ENCODE peak calls at places on chromosomes 12 and 14, in ten cellular contexts. Y is AG09309, D is activated B cell treated with CpG ODN at 0.5 μM for 24 hours, H is omental fat pad, P is NAMALWA, Q is ACHN, L is fibroblast of pulmonary artery, Z is neural progenitor cell, W is neural crest cell, A is choroid plexus epithelial cell. R is an unnamed sample.

GRCh38 chr14:72962829-72963312 is 36.6 kb downstream of the DCAF4 start:
- DNase-seq in A (peak), D (no peak), Z (peak), P (no peak), Y (peak), H (no peak), L (peak), Q (peak), W (no peak), R (peak)

GRCh38 chr12:3049596-3050314 is 27.4 kb upstream of the TSPAN9 start:
- DNase-seq in Y (no peak), D (no peak), L (no peak), W (no peak), Z (no peak), P (peak), A (no peak), Q (peak), H (no peak), R (no peak)

GRCh38 chr12:132429932-132430643 is 59.9 kb upstream of the FBRSL1 start:
- DNase-seq in Q (peak), Z (peak), Y (no peak), W (no peak), P (peak), D (peak), A (peak), L (no peak), H (no peak), R (peak)

GRCh38 chr14:80577599-80577998 is 363.9 kb downstream of the CEP128 start:
- DNase-seq in W (no peak), A (no peak), L (no peak), Q (no peak), H (no peak), Y (no peak), P (no peak), Z (no peak), D (no peak), R (no peak)

GRCh38 chr12:65634626-65635331 is 189.5 kb upstream of the HMGA2 start:
- DNase-seq in W (no peak), Q (peak), L (peak), Z (no peak), P (no peak), Y (no peak), D (no peak), A (peak), H (no peak), R (no peak)

GRCh38 chr12:125143491-125143890 is 78.3 kb downstream of the AACS start:
- DNase-seq in A (peak), H (no peak), W (no peak), Z (no peak), P (no peak), D (no peak), Q (no peak), Y (no peak), L (peak), R (no peak)

GRCh38 chr12:128820723-128821432 is 2.9 kb downstream of the SLC15A4 start:
- DNase-seq in A (peak), W (no peak), P (peak), H (no peak), Z (no peak), D (peak), L (no peak), Q (no peak), Y (no peak), R (no peak)

GRCh38 chr14:93788557-93789365 is 476 bp upstream of the PRIMA1 start:
- DNase-seq in A (no peak), Z (peak), Y (no peak), Q (peak), H (no peak), L (no peak), W (peak), D (no peak), P (no peak), R (peak)

GRCh38 chr14:73896521-73896920 is 9.9 kb downstream of the ZNF410 start:
- DNase-seq in Z (no peak), D (no peak), Y (no peak), Q (no peak), L (peak), H (no peak), P (no peak), A (peak), W (no peak), R (no peak)

GRCh38 chr12:120353556-120354317 is 15.2 kb downstream of the MSI1 start:
- DNase-seq in Q (no peak), H (no peak), Z (no peak), W (no peak), Y (no peak), D (no peak), P (no peak), A (no peak), L (no peak), R (no peak)

GRCh38 chr12:14272954-14273910 is 92.2 kb upstream of the ATF7IP start:
- DNase-seq in A (peak), D (no peak), Y (no peak), Z (no peak), Q (no peak), L (no peak), W (no peak), P (no peak), H (no peak), R (peak)

GRCh38 chr12:75101805-75102204 is 107.8 kb downstream of the KCNC2 start:
- DNase-seq in H (no peak), Q (no peak), A (no peak), P (no peak), D (no peak), L (no peak), Z (no peak), Y (no peak), W (no peak), R (no peak)

GRCh38 chr12:65492997-65493892 is 214.8 kb downstream of the MSRB3 start:
- DNase-seq in Z (no peak), P (no peak), A (no peak), W (no peak), Q (no peak), L (no peak), H (no peak), D (no peak), Y (no peak), R (no peak)

GRCh38 chr14:92534863-92535654 is 21.5 kb downstream of the RIN3 start:
- DNase-seq in Z (no peak), P (no peak), Q (no peak), Y (no peak), A (no peak), H (no peak), W (no peak), D (no peak), L (no peak), R (no peak)

GRCh38 chr12:31228811-31229792 is 96.8 kb downstream of the SINHCAF start:
- DNase-seq in A (no peak), W (no peak), H (no peak), L (no peak), D (no peak), Y (no peak), Z (no peak), P (no peak), Q (peak), R (no peak)

GRCh38 chr14:30872602-30873001 is 1.8 kb upstream of the COCH start:
- DNase-seq in D (no peak), Z (peak), Y (no peak), H (no peak), A (no peak), W (no peak), L (no peak), P (no peak), Q (no peak), R (no peak)

GRCh38 chr12:109255377-109255776 is 53.7 kb downstream of the FOXN4 start:
- DNase-seq in L (peak), Z (peak), D (no peak), W (no peak), P (peak), H (no peak), Y (no peak), Q (peak), A (peak), R (no peak)

GRCh38 chr12:26370098-26370497 is 174.7 kb downstream of the SSPN start:
- DNase-seq in H (no peak), Z (no peak), P (no peak), L (no peak), Q (peak), A (no peak), D (no peak), W (no peak), Y (no peak), R (no peak)

GRCh38 chr12:93135286-93136239 is 206.5 kb upstream of the EEA1 start:
- DNase-seq in L (no peak), P (no peak), W (no peak), Q (no peak), A (peak), D (no peak), Z (no peak), Y (no peak), H (no peak), R (peak)

GRCh38 chr14:23564876-23565275 is 2.7 kb downstream of the AP1G2 start:
- DNase-seq in W (no peak), Q (no peak), Y (no peak), D (no peak), L (no peak), A (no peak), P (no peak), H (no peak), Z (no peak), R (no peak)

GRCh38 chr14:48323655-48324054 is 648.2 kb upstream of the MDGA2 start:
- DNase-seq in L (peak), P (no peak), Q (no peak), H (no peak), W (no peak), Y (no peak), D (no peak), A (no peak), Z (no peak), R (no peak)

GRCh38 chr12:80154261-80154660 is 54.9 kb downstream of the OTOGL start:
- DNase-seq in D (no peak), A (peak), Y (no peak), P (no peak), W (no peak), H (no peak), Q (no peak), L (peak), Z (no peak), R (no peak)

GRCh38 chr12:630656-631632 is 32.3 kb downstream of the NINJ2 start:
- DNase-seq in L (no peak), Z (peak), P (peak), W (no peak), Y (no peak), Q (no peak), A (no peak), H (no peak), D (peak), R (no peak)

GRCh38 chr12:126369487-126370463 is 1304.5 kb downstream of the AACS start:
- DNase-seq in D (no peak), Z (no peak), P (no peak), A (peak), Q (peak), H (no peak), W (no peak), L (peak), Y (peak), R (no peak)

GRCh38 chr12:101480849-101481248 is 5.7 kb downstream of the SPIC start:
- DNase-seq in Y (no peak), H (no peak), L (no peak), D (no peak), A (no peak), Z (no peak), W (no peak), P (no peak), Q (no peak), R (no peak)

GRCh38 chr12:6285063-6285477 is 25.4 kb upstream of the PLEKHG6 start:
- DNase-seq in Z (peak), Y (peak), D (no peak), H (no peak), L (peak), Q (peak), W (peak), A (peak), P (peak), R (peak)

GRCh38 chr14:72736348-72736747 is 157.6 kb downstream of the DPF3 start:
- DNase-seq in W (no peak), D (no peak), P (no peak), Y (no peak), Q (no peak), Z (no peak), L (peak), H (no peak), A (peak), R (no peak)

GRCh38 chr12:42760550-42760949 is 171.0 kb upstream of the PRICKLE1 start:
- DNase-seq in P (no peak), D (no peak), W (no peak), Z (no peak), H (no peak), Y (no peak), Q (no peak), A (no peak), L (no peak), R (no peak)

R was measured in DMS153.